ENCODE peak calls at places on chromosomes 5 and 9, in nine cellular contexts. One of them, this sample, is unnamed.

GRCh38 chr5:16456103-16456832 is 9.3 kb downstream of the ZNF622 start:
- DNase-seq in psoas muscle: peak; percentile 57
- DNase-seq in AG04450: peak; percentile 36
- DNase-seq in fibroblast of pulmonary artery: peak; percentile 90
- DNase-seq in uterus: no peak
- DNase-seq in transverse colon: peak; percentile 20
- DNase-seq in lung: peak; percentile 48
- DNase-seq in GM13976: peak; percentile 46
- DNase-seq in pancreas: no peak
- DNase-seq in this sample: peak; percentile 19

GRCh38 chr5:142918959-142919635 is 148.9 kb downstream of the ARHGAP26 start:
- DNase-seq in transverse colon: no peak
- DNase-seq in pancreas: no peak
- DNase-seq in uterus: no peak
- DNase-seq in GM13976: no peak
- DNase-seq in lung: no peak
- DNase-seq in fibroblast of pulmonary artery: no peak
- DNase-seq in psoas muscle: no peak
- DNase-seq in AG04450: no peak
- DNase-seq in this sample: no peak

GRCh38 chr9:123090198-123090896 is 56.9 kb downstream of the GPR21 start:
- DNase-seq in psoas muscle: no peak
- DNase-seq in AG04450: peak; percentile 10
- DNase-seq in lung: no peak
- DNase-seq in transverse colon: no peak
- DNase-seq in uterus: no peak
- DNase-seq in GM13976: no peak
- DNase-seq in fibroblast of pulmonary artery: peak; percentile 56
- DNase-seq in pancreas: no peak
- DNase-seq in this sample: no peak

GRCh38 chr9:22529426-22530199 is 83.0 kb downstream of the DMRTA1 start:
- DNase-seq in lung: no peak
- DNase-seq in psoas muscle: no peak
- DNase-seq in transverse colon: no peak
- DNase-seq in uterus: no peak
- DNase-seq in AG04450: no peak
- DNase-seq in pancreas: no peak
- DNase-seq in fibroblast of pulmonary artery: no peak
- DNase-seq in GM13976: no peak
- DNase-seq in this sample: no peak

GRCh38 chr9:134993996-134994720 is 76.4 kb upstream of the FCN1 start:
- DNase-seq in psoas muscle: peak; percentile 29
- DNase-seq in GM13976: no peak
- DNase-seq in fibroblast of pulmonary artery: no peak
- DNase-seq in transverse colon: no peak
- DNase-seq in pancreas: peak; percentile 23
- DNase-seq in uterus: no peak
- DNase-seq in lung: no peak
- DNase-seq in AG04450: no peak
- DNase-seq in this sample: no peak

GRCh38 chr9:78630966-78631365 is 334.0 kb downstream of the PSAT1 start:
- DNase-seq in GM13976: no peak
- DNase-seq in AG04450: no peak
- DNase-seq in transverse colon: no peak
- DNase-seq in uterus: no peak
- DNase-seq in psoas muscle: no peak
- DNase-seq in lung: no peak
- DNase-seq in fibroblast of pulmonary artery: no peak
- DNase-seq in pancreas: no peak
- DNase-seq in this sample: no peak

GRCh38 chr5:142783601-142784291 is 13.6 kb downstream of the ARHGAP26 start:
- DNase-seq in pancreas: no peak
- DNase-seq in AG04450: no peak
- DNase-seq in fibroblast of pulmonary artery: peak; percentile 22
- DNase-seq in uterus: no peak
- DNase-seq in GM13976: no peak
- DNase-seq in lung: no peak
- DNase-seq in transverse colon: no peak
- DNase-seq in psoas muscle: peak; percentile 57
- DNase-seq in this sample: no peak

GRCh38 chr5:115243412-115243811 is 19.3 kb downstream of the PGGT1B start:
- DNase-seq in AG04450: no peak
- DNase-seq in fibroblast of pulmonary artery: peak; percentile 39
- DNase-seq in transverse colon: no peak
- DNase-seq in pancreas: no peak
- DNase-seq in GM13976: peak; percentile 20
- DNase-seq in lung: no peak
- DNase-seq in uterus: no peak
- DNase-seq in psoas muscle: no peak
- DNase-seq in this sample: no peak

GRCh38 chr9:128946945-128947422 is 419 bp downstream of the DOLK start:
- DNase-seq in pancreas: no peak
- DNase-seq in uterus: no peak
- DNase-seq in fibroblast of pulmonary artery: peak; percentile 30
- DNase-seq in transverse colon: peak; percentile 40
- DNase-seq in GM13976: no peak
- DNase-seq in AG04450: no peak
- DNase-seq in psoas muscle: peak; percentile 64
- DNase-seq in lung: no peak
- DNase-seq in this sample: peak; percentile 12

GRCh38 chr5:8949908-8950307 is 596.0 kb downstream of the SEMA5A start:
- DNase-seq in fibroblast of pulmonary artery: no peak
- DNase-seq in transverse colon: no peak
- DNase-seq in AG04450: no peak
- DNase-seq in uterus: no peak
- DNase-seq in lung: no peak
- DNase-seq in GM13976: peak; percentile 27
- DNase-seq in psoas muscle: no peak
- DNase-seq in pancreas: no peak
- DNase-seq in this sample: no peak

GRCh38 chr9:117555964-117556629 is 141.2 kb upstream of the ASTN2 start:
- DNase-seq in pancreas: peak; percentile 83
- DNase-seq in psoas muscle: no peak
- DNase-seq in transverse colon: peak; percentile 71
- DNase-seq in fibroblast of pulmonary artery: peak; percentile 2
- DNase-seq in uterus: no peak
- DNase-seq in lung: peak; percentile 48
- DNase-seq in GM13976: peak; percentile 57
- DNase-seq in AG04450: no peak
- DNase-seq in this sample: peak; percentile 45

GRCh38 chr9:87864915-87865314 is 17.8 kb upstream of the SPATA31E1 start:
- DNase-seq in GM13976: no peak
- DNase-seq in transverse colon: no peak
- DNase-seq in AG04450: no peak
- DNase-seq in pancreas: no peak
- DNase-seq in psoas muscle: no peak
- DNase-seq in uterus: no peak
- DNase-seq in fibroblast of pulmonary artery: no peak
- DNase-seq in lung: no peak
- DNase-seq in this sample: no peak

GRCh38 chr9:96478829-96479371 is 28.9 kb downstream of the HABP4 start:
- DNase-seq in fibroblast of pulmonary artery: no peak
- DNase-seq in transverse colon: no peak
- DNase-seq in GM13976: no peak
- DNase-seq in psoas muscle: no peak
- DNase-seq in AG04450: no peak
- DNase-seq in uterus: no peak
- DNase-seq in pancreas: no peak
- DNase-seq in lung: no peak
- DNase-seq in this sample: no peak

GRCh38 chr5:107485184-107485583 is 185.6 kb downstream of the EFNA5 start:
- DNase-seq in lung: no peak
- DNase-seq in pancreas: no peak
- DNase-seq in uterus: no peak
- DNase-seq in GM13976: no peak
- DNase-seq in psoas muscle: no peak
- DNase-seq in AG04450: no peak
- DNase-seq in fibroblast of pulmonary artery: no peak
- DNase-seq in transverse colon: no peak
- DNase-seq in this sample: no peak

GRCh38 chr9:119278138-119278537 is 91.1 kb downstream of the BRINP1 start:
- DNase-seq in GM13976: no peak
- DNase-seq in transverse colon: no peak
- DNase-seq in psoas muscle: no peak
- DNase-seq in lung: no peak
- DNase-seq in fibroblast of pulmonary artery: no peak
- DNase-seq in pancreas: no peak
- DNase-seq in AG04450: no peak
- DNase-seq in uterus: no peak
- DNase-seq in this sample: no peak

GRCh38 chr9:3367185-3367584 is 158.6 kb downstream of the RFX3 start:
- DNase-seq in psoas muscle: no peak
- DNase-seq in AG04450: no peak
- DNase-seq in lung: no peak
- DNase-seq in fibroblast of pulmonary artery: no peak
- DNase-seq in transverse colon: no peak
- DNase-seq in uterus: no peak
- DNase-seq in GM13976: no peak
- DNase-seq in pancreas: no peak
- DNase-seq in this sample: no peak

GRCh38 chr9:116152941-116153764 is 438 bp upstream of the PAPPA start:
- DNase-seq in lung: no peak
- DNase-seq in GM13976: no peak
- DNase-seq in transverse colon: no peak
- DNase-seq in uterus: peak; percentile 22
- DNase-seq in AG04450: peak; percentile 55
- DNase-seq in pancreas: no peak
- DNase-seq in psoas muscle: no peak
- DNase-seq in fibroblast of pulmonary artery: peak; percentile 94
- DNase-seq in this sample: no peak

GRCh38 chr5:80034962-80035821 is at the start of gene THBS4:
- DNase-seq in pancreas: peak; percentile 60
- DNase-seq in transverse colon: no peak
- DNase-seq in AG04450: no peak
- DNase-seq in lung: no peak
- DNase-seq in uterus: no peak
- DNase-seq in fibroblast of pulmonary artery: no peak
- DNase-seq in GM13976: no peak
- DNase-seq in psoas muscle: peak; percentile 58
- DNase-seq in this sample: no peak

GRCh38 chr5:136802382-136802781 is 437.0 kb upstream of the TRPC7 start:
- DNase-seq in GM13976: no peak
- DNase-seq in AG04450: no peak
- DNase-seq in psoas muscle: no peak
- DNase-seq in lung: no peak
- DNase-seq in transverse colon: no peak
- DNase-seq in uterus: no peak
- DNase-seq in fibroblast of pulmonary artery: peak; percentile 56
- DNase-seq in pancreas: no peak
- DNase-seq in this sample: peak; percentile 44

GRCh38 chr9:137176302-137177182 is 4.7 kb upstream of the TMEM210 start:
- DNase-seq in uterus: no peak
- DNase-seq in AG04450: no peak
- DNase-seq in transverse colon: peak; percentile 51
- DNase-seq in pancreas: no peak
- DNase-seq in lung: no peak
- DNase-seq in GM13976: peak; percentile 76
- DNase-seq in fibroblast of pulmonary artery: peak; percentile 50
- DNase-seq in psoas muscle: no peak
- DNase-seq in this sample: peak; percentile 51

GRCh38 chr5:179393078-179393477 is 47.8 kb upstream of the ADAMTS2 start:
- DNase-seq in transverse colon: no peak
- DNase-seq in psoas muscle: no peak
- DNase-seq in GM13976: no peak
- DNase-seq in AG04450: no peak
- DNase-seq in pancreas: no peak
- DNase-seq in fibroblast of pulmonary artery: peak; percentile 78
- DNase-seq in lung: no peak
- DNase-seq in uterus: no peak
- DNase-seq in this sample: no peak

GRCh38 chr9:85631809-85632208 is 109.9 kb downstream of the AGTPBP1 start:
- DNase-seq in uterus: no peak
- DNase-seq in fibroblast of pulmonary artery: no peak
- DNase-seq in pancreas: no peak
- DNase-seq in GM13976: no peak
- DNase-seq in psoas muscle: no peak
- DNase-seq in transverse colon: no peak
- DNase-seq in AG04450: no peak
- DNase-seq in lung: no peak
- DNase-seq in this sample: no peak

DNA sequence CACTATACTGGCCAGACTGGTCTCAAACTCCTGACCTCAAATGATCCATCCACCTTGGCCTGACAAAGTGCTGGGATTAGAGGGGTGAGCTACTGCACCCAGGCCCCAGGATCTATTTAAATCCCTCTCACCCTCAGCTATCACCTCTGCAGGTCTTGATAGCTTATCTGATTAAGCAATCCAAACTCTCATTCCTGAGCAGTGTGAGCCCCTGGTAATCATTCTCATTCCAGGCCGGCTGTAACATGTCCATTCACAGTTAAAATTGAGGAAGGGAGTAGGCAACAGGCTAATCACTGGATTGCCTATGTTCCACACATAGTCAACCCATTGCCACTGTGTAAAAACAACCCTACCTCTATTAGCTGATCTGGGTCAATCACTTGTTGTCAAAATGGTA is 111.1 kb downstream of the AGTPBP1 start:
- DNase-seq in AG04450: no peak
- DNase-seq in lung: no peak
- DNase-seq in transverse colon: no peak
- DNase-seq in psoas muscle: no peak
- DNase-seq in uterus: no peak
- DNase-seq in pancreas: no peak
- DNase-seq in GM13976: no peak
- DNase-seq in fibroblast of pulmonary artery: no peak
- DNase-seq in this sample: no peak
- TF ChIP-seq CTCF in AG04450: no peak
- TF ChIP-seq CTCF in lung: no peak
- TF ChIP-seq CTCF in transverse colon: no peak
- TF ChIP-seq CTCF in psoas muscle: no peak
- TF ChIP-seq CTCF in uterus: no peak
- TF ChIP-seq CTCF in pancreas: no peak
- TF ChIP-seq CTCF in GM13976: no peak
- TF ChIP-seq CTCF in fibroblast of pulmonary artery: no peak
- TF ChIP-seq CTCF in this sample: no peak

GRCh38 chr9:38023661-38024035 is 45.4 kb downstream of the SHB start:
- DNase-seq in GM13976: no peak
- DNase-seq in psoas muscle: no peak
- DNase-seq in fibroblast of pulmonary artery: no peak
- DNase-seq in transverse colon: no peak
- DNase-seq in pancreas: no peak
- DNase-seq in uterus: no peak
- DNase-seq in AG04450: no peak
- DNase-seq in lung: no peak
- DNase-seq in this sample: no peak
- TF ChIP-seq CTCF in GM13976: no peak
- TF ChIP-seq CTCF in psoas muscle: no peak
- TF ChIP-seq CTCF in fibroblast of pulmonary artery: no peak
- TF ChIP-seq CTCF in transverse colon: no peak
- TF ChIP-seq CTCF in pancreas: no peak
- TF ChIP-seq CTCF in uterus: no peak
- TF ChIP-seq CTCF in AG04450: peak; percentile 4
- TF ChIP-seq CTCF in lung: no peak
- TF ChIP-seq CTCF in this sample: no peak

GRCh38 chr9:114096041-114096511 is 3.0 kb downstream of the KIF12 start:
- DNase-seq in pancreas: no peak
- DNase-seq in transverse colon: no peak
- DNase-seq in GM13976: no peak
- DNase-seq in uterus: peak; percentile 14
- DNase-seq in lung: no peak
- DNase-seq in psoas muscle: no peak
- DNase-seq in fibroblast of pulmonary artery: no peak
- DNase-seq in AG04450: no peak
- DNase-seq in this sample: peak; percentile 22
- TF ChIP-seq CTCF in pancreas: no peak
- TF ChIP-seq CTCF in transverse colon: no peak
- TF ChIP-seq CTCF in GM13976: no peak
- TF ChIP-seq CTCF in uterus: no peak
- TF ChIP-seq CTCF in lung: no peak
- TF ChIP-seq CTCF in psoas muscle: no peak
- TF ChIP-seq CTCF in fibroblast of pulmonary artery: peak; percentile 21
- TF ChIP-seq CTCF in AG04450: peak; percentile 19
- TF ChIP-seq CTCF in this sample: no peak

GRCh38 chr5:132466453-132467291 is 23.9 kb downstream of the IRF1 start:
- DNase-seq in transverse colon: peak; percentile 74
- DNase-seq in lung: peak; percentile 62
- DNase-seq in fibroblast of pulmonary artery: peak; percentile 42
- DNase-seq in GM13976: peak; percentile 81
- DNase-seq in psoas muscle: no peak
- DNase-seq in uterus: no peak
- DNase-seq in pancreas: peak; percentile 60
- DNase-seq in AG04450: no peak
- DNase-seq in this sample: no peak
- TF ChIP-seq CTCF in transverse colon: no peak
- TF ChIP-seq CTCF in lung: no peak
- TF ChIP-seq CTCF in fibroblast of pulmonary artery: no peak
- TF ChIP-seq CTCF in GM13976: no peak
- TF ChIP-seq CTCF in psoas muscle: no peak
- TF ChIP-seq CTCF in uterus: no peak
- TF ChIP-seq CTCF in pancreas: no peak
- TF ChIP-seq CTCF in AG04450: no peak
- TF ChIP-seq CTCF in this sample: no peak

This sample was measured in Calu3.